ENCODE peak calls at places on chromosomes 11 and 22, in ten cellular contexts. A, N, I, X, B, U, M, Z, L and P are unnamed samples.
A peak's percentile ranks its signal among the peaks of the same experiment; 100 is the strongest.

GRCh38 chr22:27718186-27719032 is 83.1 kb downstream of the MN1 start:
- DNase-seq in A (peak; percentile 64), L (peak; percentile 97), U (no peak), M (peak; percentile 52), I (peak; percentile 73), X (peak; percentile 85), N (peak; percentile 53), B (peak; percentile 98), Z (peak; percentile 87), P (no peak)

GRCh38 chr11:81874627-81875026 is 859.0 kb downstream of the FAM181B start:
- DNase-seq in U (peak; percentile 7), A (no peak), B (no peak), N (no peak), M (no peak), Z (no peak), I (no peak), L (no peak), X (no peak), P (no peak)

GRCh38 chr22:46613606-46613997 is 6.6 kb upstream of the GRAMD4 start:
- DNase-seq in M (peak; percentile 49), A (no peak), N (no peak), I (no peak), Z (no peak), B (no peak), U (no peak), L (no peak), X (no peak), P (no peak)

GRCh38 chr11:2300936-2301630 is 635 bp downstream of the C11orf21 start:
- DNase-seq in Z (no peak), B (peak; percentile 71), U (no peak), N (no peak), A (peak; percentile 40), I (no peak), L (no peak), X (no peak), M (no peak), P (no peak)

GRCh38 chr11:75792127-75792731 is 22.8 kb upstream of the UVRAG start:
- DNase-seq in X (no peak), L (no peak), U (no peak), B (peak; percentile 23), N (no peak), I (no peak), A (no peak), M (no peak), Z (no peak), P (no peak)

GRCh38 chr22:23228503-23228902 is 48.2 kb downstream of the BCR start:
- DNase-seq in U (no peak), N (no peak), X (no peak), A (no peak), M (no peak), B (no peak), I (no peak), L (no peak), Z (no peak), P (no peak)

GRCh38 chr11:125079151-125079877 is 16.2 kb downstream of the SLC37A2 start:
- DNase-seq in Z (no peak), N (no peak), U (no peak), A (no peak), M (peak; percentile 55), I (no peak), L (no peak), X (no peak), B (no peak), P (no peak)

GRCh38 chr11:132898676-132899075 is 633.6 kb downstream of the OPCML start:
- DNase-seq in B (no peak), U (no peak), A (no peak), N (no peak), M (no peak), I (no peak), Z (no peak), L (no peak), X (no peak), P (no peak)

DNA sequence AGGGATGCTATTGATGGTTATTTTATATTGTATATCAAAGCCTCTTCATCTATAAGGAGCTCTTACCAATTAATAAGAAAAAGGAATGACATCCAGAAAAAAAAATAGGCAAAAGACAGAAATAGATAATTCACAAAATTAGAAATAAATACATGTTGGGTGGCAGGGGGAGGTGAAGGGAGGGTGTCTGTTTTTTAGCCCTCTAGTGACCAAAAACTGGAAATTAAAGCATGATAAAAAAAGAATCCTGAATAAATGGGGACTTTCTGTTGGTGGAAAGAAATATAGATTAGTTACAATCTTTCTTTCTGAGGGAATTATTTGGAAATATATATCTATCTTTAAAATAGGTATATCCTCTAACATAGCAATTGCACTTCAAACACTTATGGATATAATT is 42.0 kb upstream of the TTC36 start:
- DNase-seq in L (peak; percentile 4), M (no peak), I (no peak), X (no peak), B (no peak), N (no peak), U (no peak), A (no peak), Z (peak; percentile 11), P (no peak)
- TF ChIP-seq CTCF in L (peak; percentile 17), M (no peak), I (no peak), X (no peak), B (peak; percentile 21), N (no peak), U (no peak), A (no peak), Z (peak; percentile 52), P (peak; percentile 62)

GRCh38 chr22:20439556-20439927 is 1.9 kb upstream of the SCARF2 start:
- DNase-seq in U (no peak), N (no peak), I (no peak), Z (no peak), X (no peak), L (no peak), A (no peak), M (no peak), B (peak; percentile 56), P (no peak)

GRCh38 chr22:20439928-20440575 is 2.4 kb upstream of the SCARF2 start:
- DNase-seq in Z (no peak), M (peak; percentile 36), X (no peak), A (peak; percentile 38), N (no peak), B (peak; percentile 78), U (peak; percentile 27), I (no peak), L (no peak), P (peak; percentile 77)

GRCh38 chr22:20438066-20438677 is 547 bp upstream of the SCARF2 start:
- DNase-seq in I (no peak), U (no peak), L (peak; percentile 30), X (no peak), Z (no peak), B (peak; percentile 95), A (peak; percentile 57), N (no peak), M (peak; percentile 49), P (peak; percentile 90)

GRCh38 chr22:20437253-20438065 is at the start of gene SCARF2:
- DNase-seq in Z (no peak), B (peak; percentile 99), A (peak; percentile 56), X (no peak), M (peak; percentile 55), U (peak; percentile 59), L (peak; percentile 62), N (no peak), I (no peak), P (peak; percentile 75)

DNA sequence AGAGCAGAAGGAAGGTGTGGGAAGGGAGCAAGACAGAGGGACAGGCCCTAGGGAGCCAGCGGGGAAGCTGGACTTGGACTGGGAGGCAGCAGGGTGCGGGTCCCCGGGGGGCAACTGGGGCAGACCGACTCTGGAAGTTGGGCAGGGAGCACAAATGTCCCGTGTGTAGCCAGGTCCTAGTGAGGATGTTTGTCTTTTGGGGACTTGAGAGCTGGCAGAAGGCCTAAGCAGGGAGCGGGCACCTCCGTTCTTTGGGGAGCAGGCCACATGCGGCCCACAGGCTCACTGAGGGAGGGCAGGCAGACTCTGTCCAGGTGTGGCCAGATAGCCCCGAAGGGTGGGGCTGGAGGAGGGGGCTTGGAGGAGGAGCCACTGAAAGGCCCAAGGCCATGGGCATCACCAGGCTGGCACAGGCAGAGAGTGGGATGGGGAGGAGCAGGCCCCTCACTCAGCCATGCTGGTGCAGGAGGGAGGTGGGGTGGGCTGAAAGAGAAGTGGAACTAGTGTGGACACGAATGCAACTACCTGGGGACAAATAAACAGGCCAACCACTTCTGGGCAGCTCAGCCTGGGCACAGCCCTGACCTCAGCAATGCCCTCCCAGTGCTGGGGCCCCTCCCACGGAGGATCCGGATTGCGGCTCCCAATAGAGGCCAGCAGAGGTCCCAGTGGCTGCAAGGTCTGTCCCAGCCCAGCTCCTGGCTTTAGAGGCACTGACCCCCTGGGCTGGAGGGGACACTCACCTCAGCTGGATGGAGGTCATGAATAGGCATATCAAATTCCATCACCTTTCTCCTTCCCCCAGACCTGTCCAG is 1.3 kb upstream of the SCARF2 start:
- DNase-seq in A (peak; percentile 29), X (no peak), U (peak; percentile 43), M (peak; percentile 47), Z (no peak), I (no peak), B (peak; percentile 99), N (no peak), L (peak; percentile 18), P (peak; percentile 89)
- TF ChIP-seq CTCF in A (no peak), X (peak; percentile 60), U (no peak), M (peak; percentile 21), Z (no peak), I (peak; percentile 50), B (peak; percentile 47), N (no peak), L (peak; percentile 29), P (peak; percentile 66)

DNA sequence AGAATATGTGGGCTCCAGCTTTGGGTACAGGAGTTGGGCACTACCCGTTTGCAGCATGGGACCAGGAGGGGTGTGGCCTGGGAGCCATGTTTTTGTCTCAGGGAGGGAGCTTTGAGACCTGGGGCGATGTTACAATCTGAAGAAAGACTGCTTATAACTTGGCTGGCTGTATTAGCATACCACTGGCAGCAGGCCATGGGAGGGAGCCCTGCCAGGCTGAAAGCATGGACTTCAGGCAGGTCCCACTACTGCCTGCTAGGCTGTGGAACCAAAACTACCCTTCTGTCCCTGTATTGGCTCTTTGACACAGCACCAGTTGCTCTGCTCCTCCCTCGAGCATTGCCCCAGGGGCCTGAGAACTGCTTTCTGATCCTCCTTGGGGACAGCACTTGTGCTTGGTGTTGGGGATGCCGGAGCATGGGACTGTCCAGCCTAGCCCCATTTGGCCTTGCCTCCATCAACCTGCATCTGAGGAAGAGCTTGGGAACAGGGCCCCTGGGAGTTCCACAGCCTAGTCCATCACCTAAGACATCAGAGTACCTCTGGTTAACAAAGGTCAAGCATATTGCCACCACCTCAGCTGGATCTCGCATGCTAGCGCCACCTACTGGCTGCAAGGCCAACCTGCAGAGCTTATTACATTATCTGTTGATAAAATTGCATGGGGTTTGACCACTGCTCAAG is 217.4 kb downstream of the SBF2 start:
- DNase-seq in N (no peak), L (peak; percentile 75), A (no peak), I (no peak), M (no peak), X (no peak), U (peak; percentile 55), Z (peak; percentile 59), B (peak; percentile 71), P (no peak)
- TF ChIP-seq CTCF in N (peak; percentile 35), L (peak; percentile 70), A (peak; percentile 14), I (peak; percentile 60), M (peak; percentile 61), X (peak; percentile 48), U (peak; percentile 84), Z (peak; percentile 75), B (peak; percentile 74), P (peak; percentile 77)

DNA sequence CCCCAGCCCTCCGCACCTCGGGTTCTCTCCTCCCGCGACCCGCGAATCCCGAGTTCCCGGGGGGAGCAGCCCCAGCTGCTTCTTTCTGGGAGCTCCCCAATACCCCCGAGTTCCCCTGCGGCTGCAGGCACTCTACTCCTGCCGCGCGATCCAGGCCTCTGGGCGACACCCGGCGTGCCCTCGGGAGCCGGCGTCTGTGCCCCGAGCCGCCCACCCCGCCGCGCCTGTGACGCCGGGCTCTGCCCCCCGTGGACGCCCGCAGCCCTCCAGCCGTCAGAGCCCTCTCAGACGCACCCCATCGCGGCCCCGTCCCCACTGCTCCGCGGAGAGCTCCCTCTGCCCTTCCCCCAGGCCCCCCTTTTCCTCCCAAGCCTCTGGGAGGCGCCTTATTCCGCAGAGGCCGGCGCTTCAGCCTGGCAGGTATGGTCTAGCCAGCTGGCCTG is 422 bp downstream of the GLB1L2 start:
- DNase-seq in X (no peak), I (no peak), N (peak; percentile 25), U (no peak), Z (no peak), M (no peak), A (no peak), B (no peak), L (no peak), P (no peak)
- TF ChIP-seq CTCF in X (no peak), I (no peak), N (no peak), U (no peak), Z (no peak), M (no peak), A (no peak), B (no peak), L (no peak), P (no peak)